ENCODE peak calls at places on chromosomes 2 and 18, in five cellular contexts. One of them, this sample, is unnamed.

GRCh38 chr2:200506679-200507078 is 3.2 kb downstream of the KCTD18 start:
- DNase-seq in AG10803: no peak
- DNase-seq in breast epithelium: no peak
- DNase-seq in activated T-cell treated with anti-CD3 and anti-CD28 coated beads, Interleukin-2, amount 50 U/mL, for 48 hours: no peak
- DNase-seq in smooth muscle cell of the brain vasculature: no peak
- DNase-seq in this sample: no peak

GRCh38 chr18:12599543-12599942 is 58.4 kb downstream of the SPIRE1 start:
- DNase-seq in AG10803: no peak
- DNase-seq in breast epithelium: no peak
- DNase-seq in activated T-cell treated with anti-CD3 and anti-CD28 coated beads, Interleukin-2, amount 50 U/mL, for 48 hours: no peak
- DNase-seq in smooth muscle cell of the brain vasculature: no peak
- DNase-seq in this sample: no peak

GRCh38 chr2:233273120-233273519 is 21.6 kb downstream of the ATG16L1 start:
- DNase-seq in AG10803: no peak
- DNase-seq in breast epithelium: no peak
- DNase-seq in activated T-cell treated with anti-CD3 and anti-CD28 coated beads, Interleukin-2, amount 50 U/mL, for 48 hours: peak
- DNase-seq in smooth muscle cell of the brain vasculature: no peak
- DNase-seq in this sample: no peak

GRCh38 chr2:162928356-162928755 is 89.8 kb upstream of the KCNH7 start:
- DNase-seq in AG10803: peak
- DNase-seq in breast epithelium: no peak
- DNase-seq in activated T-cell treated with anti-CD3 and anti-CD28 coated beads, Interleukin-2, amount 50 U/mL, for 48 hours: no peak
- DNase-seq in smooth muscle cell of the brain vasculature: no peak
- DNase-seq in this sample: no peak

GRCh38 chr2:64622443-64623231 is 31.1 kb downstream of the SERTAD2 start:
- DNase-seq in AG10803: no peak
- DNase-seq in breast epithelium: no peak
- DNase-seq in activated T-cell treated with anti-CD3 and anti-CD28 coated beads, Interleukin-2, amount 50 U/mL, for 48 hours: no peak
- DNase-seq in smooth muscle cell of the brain vasculature: peak
- DNase-seq in this sample: no peak

GRCh38 chr2:55482186-55482945 is 37.2 kb upstream of the CFAP36 start:
- DNase-seq in AG10803: peak
- DNase-seq in breast epithelium: no peak
- DNase-seq in activated T-cell treated with anti-CD3 and anti-CD28 coated beads, Interleukin-2, amount 50 U/mL, for 48 hours: no peak
- DNase-seq in smooth muscle cell of the brain vasculature: no peak
- DNase-seq in this sample: no peak

GRCh38 chr2:16508061-16508851 is 157.4 kb downstream of the CYRIA start:
- DNase-seq in AG10803: peak
- DNase-seq in breast epithelium: no peak
- DNase-seq in activated T-cell treated with anti-CD3 and anti-CD28 coated beads, Interleukin-2, amount 50 U/mL, for 48 hours: peak
- DNase-seq in smooth muscle cell of the brain vasculature: no peak
- DNase-seq in this sample: peak

GRCh38 chr2:171134624-171135230 is 26.0 kb downstream of the TLK1 start:
- DNase-seq in AG10803: no peak
- DNase-seq in breast epithelium: no peak
- DNase-seq in activated T-cell treated with anti-CD3 and anti-CD28 coated beads, Interleukin-2, amount 50 U/mL, for 48 hours: no peak
- DNase-seq in smooth muscle cell of the brain vasculature: no peak
- DNase-seq in this sample: no peak

GRCh38 chr2:105824446-105824845 is 79.7 kb downstream of the NCK2 start:
- DNase-seq in AG10803: no peak
- DNase-seq in breast epithelium: no peak
- DNase-seq in activated T-cell treated with anti-CD3 and anti-CD28 coated beads, Interleukin-2, amount 50 U/mL, for 48 hours: no peak
- DNase-seq in smooth muscle cell of the brain vasculature: no peak
- DNase-seq in this sample: no peak

GRCh38 chr2:209556354-209556961 is 132.6 kb downstream of the MAP2 start:
- DNase-seq in AG10803: peak
- DNase-seq in breast epithelium: no peak
- DNase-seq in activated T-cell treated with anti-CD3 and anti-CD28 coated beads, Interleukin-2, amount 50 U/mL, for 48 hours: no peak
- DNase-seq in smooth muscle cell of the brain vasculature: no peak
- DNase-seq in this sample: no peak

GRCh38 chr18:62420513-62421209 is 95.6 kb downstream of the TNFRSF11A start:
- DNase-seq in AG10803: peak
- DNase-seq in breast epithelium: peak
- DNase-seq in activated T-cell treated with anti-CD3 and anti-CD28 coated beads, Interleukin-2, amount 50 U/mL, for 48 hours: peak
- DNase-seq in smooth muscle cell of the brain vasculature: no peak
- DNase-seq in this sample: no peak

GRCh38 chr2:164257794-164258193 is 363.5 kb downstream of the GRB14 start:
- DNase-seq in AG10803: no peak
- DNase-seq in breast epithelium: no peak
- DNase-seq in activated T-cell treated with anti-CD3 and anti-CD28 coated beads, Interleukin-2, amount 50 U/mL, for 48 hours: no peak
- DNase-seq in smooth muscle cell of the brain vasculature: no peak
- DNase-seq in this sample: no peak

GRCh38 chr18:34153711-34154110 is 71.0 kb downstream of the NOL4 start:
- DNase-seq in AG10803: peak
- DNase-seq in breast epithelium: no peak
- DNase-seq in activated T-cell treated with anti-CD3 and anti-CD28 coated beads, Interleukin-2, amount 50 U/mL, for 48 hours: no peak
- DNase-seq in smooth muscle cell of the brain vasculature: no peak
- DNase-seq in this sample: no peak

GRCh38 chr2:9187620-9188214 is 18.9 kb upstream of the ASAP2 start:
- DNase-seq in AG10803: peak
- DNase-seq in breast epithelium: no peak
- DNase-seq in activated T-cell treated with anti-CD3 and anti-CD28 coated beads, Interleukin-2, amount 50 U/mL, for 48 hours: no peak
- DNase-seq in smooth muscle cell of the brain vasculature: no peak
- DNase-seq in this sample: no peak

GRCh38 chr2:12006841-12007240 is 260.4 kb downstream of the LPIN1 start:
- DNase-seq in AG10803: peak
- DNase-seq in breast epithelium: no peak
- DNase-seq in activated T-cell treated with anti-CD3 and anti-CD28 coated beads, Interleukin-2, amount 50 U/mL, for 48 hours: no peak
- DNase-seq in smooth muscle cell of the brain vasculature: no peak
- DNase-seq in this sample: no peak

GRCh38 chr2:74982581-74982980 is 24.1 kb downstream of the POLE4 start:
- DNase-seq in AG10803: no peak
- DNase-seq in breast epithelium: no peak
- DNase-seq in activated T-cell treated with anti-CD3 and anti-CD28 coated beads, Interleukin-2, amount 50 U/mL, for 48 hours: no peak
- DNase-seq in smooth muscle cell of the brain vasculature: no peak
- DNase-seq in this sample: no peak

GRCh38 chr2:73997813-73998212 is 13.1 kb downstream of the TET3 start:
- DNase-seq in AG10803: no peak
- DNase-seq in breast epithelium: no peak
- DNase-seq in activated T-cell treated with anti-CD3 and anti-CD28 coated beads, Interleukin-2, amount 50 U/mL, for 48 hours: no peak
- DNase-seq in smooth muscle cell of the brain vasculature: no peak
- DNase-seq in this sample: no peak

GRCh38 chr2:127577503-127577902 is 42.0 kb downstream of the MYO7B start:
- DNase-seq in AG10803: no peak
- DNase-seq in breast epithelium: no peak
- DNase-seq in activated T-cell treated with anti-CD3 and anti-CD28 coated beads, Interleukin-2, amount 50 U/mL, for 48 hours: no peak
- DNase-seq in smooth muscle cell of the brain vasculature: no peak
- DNase-seq in this sample: no peak

GRCh38 chr18:34529358-34530335 is 180.5 kb upstream of the DTNA start:
- DNase-seq in AG10803: no peak
- DNase-seq in breast epithelium: no peak
- DNase-seq in activated T-cell treated with anti-CD3 and anti-CD28 coated beads, Interleukin-2, amount 50 U/mL, for 48 hours: no peak
- DNase-seq in smooth muscle cell of the brain vasculature: no peak
- DNase-seq in this sample: no peak

GRCh38 chr2:223626713-223627112 is 24.6 kb upstream of the SCG2 start:
- DNase-seq in AG10803: peak
- DNase-seq in breast epithelium: no peak
- DNase-seq in activated T-cell treated with anti-CD3 and anti-CD28 coated beads, Interleukin-2, amount 50 U/mL, for 48 hours: no peak
- DNase-seq in smooth muscle cell of the brain vasculature: no peak
- DNase-seq in this sample: no peak

GRCh38 chr2:186575302-186575701 is 14.6 kb upstream of the ITGAV start:
- DNase-seq in AG10803: peak
- DNase-seq in breast epithelium: no peak
- DNase-seq in activated T-cell treated with anti-CD3 and anti-CD28 coated beads, Interleukin-2, amount 50 U/mL, for 48 hours: no peak
- DNase-seq in smooth muscle cell of the brain vasculature: peak
- DNase-seq in this sample: no peak

GRCh38 chr18:10322408-10322807 is 132.0 kb upstream of the APCDD1 start:
- DNase-seq in AG10803: peak
- DNase-seq in breast epithelium: no peak
- DNase-seq in activated T-cell treated with anti-CD3 and anti-CD28 coated beads, Interleukin-2, amount 50 U/mL, for 48 hours: no peak
- DNase-seq in smooth muscle cell of the brain vasculature: no peak
- DNase-seq in this sample: no peak

GRCh38 chr18:63199743-63200241 is 119.8 kb downstream of the BCL2 start:
- DNase-seq in AG10803: no peak
- DNase-seq in breast epithelium: no peak
- DNase-seq in activated T-cell treated with anti-CD3 and anti-CD28 coated beads, Interleukin-2, amount 50 U/mL, for 48 hours: no peak
- DNase-seq in smooth muscle cell of the brain vasculature: no peak
- DNase-seq in this sample: no peak

GRCh38 chr2:85779641-85780315 is 26.0 kb downstream of the ATOH8 start:
- DNase-seq in AG10803: peak
- DNase-seq in breast epithelium: no peak
- DNase-seq in activated T-cell treated with anti-CD3 and anti-CD28 coated beads, Interleukin-2, amount 50 U/mL, for 48 hours: no peak
- DNase-seq in smooth muscle cell of the brain vasculature: no peak
- DNase-seq in this sample: no peak

GRCh38 chr2:135742307-135742838 is 718 bp downstream of the UBXN4 start:
- DNase-seq in AG10803: peak
- DNase-seq in breast epithelium: no peak
- DNase-seq in activated T-cell treated with anti-CD3 and anti-CD28 coated beads, Interleukin-2, amount 50 U/mL, for 48 hours: peak
- DNase-seq in smooth muscle cell of the brain vasculature: peak
- DNase-seq in this sample: no peak